ENCODE peak calls at places on chromosomes 3 and 15, in seven cellular contexts. B, P, U, M, D, K and C are unnamed samples.

GRCh38 chr3:45994661-45995369 is 809 bp downstream of the FYCO1 start:
- DNase-seq in U (no peak), K (no peak), M (no peak), D (no peak), B (no peak), P (no peak), C (peak)

GRCh38 chr3:128081846-128082245 is 29.6 kb downstream of the SEC61A1 start:
- DNase-seq in B (no peak), M (peak), U (no peak), P (no peak), K (peak), D (peak), C (no peak)

GRCh38 chr3:188595890-188596376 is 442.0 kb downstream of the LPP start:
- DNase-seq in B (no peak), U (no peak), D (no peak), M (peak), P (no peak), K (no peak), C (no peak)

GRCh38 chr3:95272791-95273190 is 1209.9 kb downstream of the NSUN3 start:
- DNase-seq in B (no peak), D (no peak), P (no peak), K (no peak), M (no peak), U (no peak), C (no peak)

GRCh38 chr3:197501496-197501878 is 54.3 kb downstream of the BDH1 start:
- DNase-seq in M (peak), K (peak), B (no peak), P (no peak), D (no peak), U (no peak), C (no peak)

GRCh38 chr3:64008487-64008886 is 14.8 kb downstream of the PSMD6 start:
- DNase-seq in U (no peak), D (no peak), B (no peak), M (no peak), P (no peak), K (no peak), C (no peak)

GRCh38 chr3:180600473-180600872 is 1.5 kb upstream of the TTC14 start:
- DNase-seq in B (no peak), K (no peak), M (no peak), U (no peak), P (no peak), D (no peak), C (no peak)

GRCh38 chr15:58528197-58528870 is 96.5 kb downstream of the LIPC start:
- DNase-seq in M (peak), K (peak), B (no peak), D (peak), U (peak), P (no peak), C (no peak)

GRCh38 chr3:134364061-134364935 is 9.9 kb downstream of the AMOTL2 start:
- DNase-seq in D (peak), B (peak), K (peak), U (peak), P (peak), M (peak), C (peak)

GRCh38 chr3:126692858-126693257 is 11.2 kb upstream of the CHCHD6 start:
- DNase-seq in K (peak), M (no peak), U (no peak), D (no peak), P (no peak), B (no peak), C (no peak)

GRCh38 chr3:17138246-17139039 is 253.7 kb downstream of the PLCL2 start:
- DNase-seq in P (no peak), M (no peak), D (no peak), U (no peak), K (no peak), B (no peak), C (no peak)

GRCh38 chr3:99394831-99395733 is 243.3 kb upstream of the COL8A1 start:
- DNase-seq in D (peak), M (peak), P (no peak), U (peak), K (no peak), B (no peak), C (no peak)

GRCh38 chr3:129315386-129315991 is 36.8 kb downstream of the HMCES start:
- DNase-seq in U (no peak), B (peak), K (peak), D (no peak), M (peak), P (peak), C (peak)

GRCh38 chr3:177190701-177191100 is 6.6 kb downstream of the TBL1XR1 start:
- DNase-seq in U (no peak), P (no peak), K (no peak), D (no peak), B (no peak), M (no peak), C (no peak)

GRCh38 chr3:39941941-39942340 is 132.5 kb downstream of the MYRIP start:
- DNase-seq in K (no peak), B (no peak), D (no peak), U (no peak), M (no peak), P (no peak), C (no peak)

GRCh38 chr15:29534378-29534777 is 264.8 kb upstream of the NSMCE3 start:
- DNase-seq in D (no peak), U (no peak), P (no peak), B (no peak), M (no peak), K (peak), C (no peak)

GRCh38 chr3:10753964-10754363 is 62.1 kb upstream of the SLC6A11 start:
- DNase-seq in U (no peak), M (peak), P (peak), K (no peak), D (peak), B (no peak), C (no peak)

GRCh38 chr3:164332856-164333802 is 745.2 kb downstream of the SI start:
- DNase-seq in M (no peak), B (no peak), K (no peak), P (no peak), U (no peak), D (peak), C (no peak)

GRCh38 chr15:39969871-39970270 is 36.0 kb downstream of the EIF2AK4 start:
- DNase-seq in M (peak), K (no peak), D (peak), B (peak), P (peak), U (peak), C (peak)

GRCh38 chr3:97658670-97659285 is 105.8 kb upstream of the ARL6 start:
- DNase-seq in B (no peak), P (no peak), K (peak), U (no peak), D (no peak), M (peak), C (no peak)

GRCh38 chr3:101725192-101725889 is 927 bp downstream of the CEP97 start:
- DNase-seq in K (no peak), U (peak), M (peak), P (peak), B (peak), D (no peak), C (peak)

GRCh38 chr15:52657338-52657737 is 21.9 kb downstream of the ATOSA start:
- DNase-seq in K (no peak), M (peak), B (no peak), U (no peak), D (peak), P (no peak), C (no peak)

GRCh38 chr3:149004622-149005021 is 13.3 kb downstream of the GYG1 start:
- DNase-seq in M (peak), D (peak), U (no peak), P (no peak), B (no peak), K (no peak), C (no peak)

GRCh38 chr3:10942806-10943205 is 49.7 kb upstream of the SLC6A1 start:
- DNase-seq in P (no peak), M (no peak), D (no peak), K (no peak), B (no peak), U (no peak), C (no peak)

GRCh38 chr15:98514034-98514622 is 134.2 kb upstream of the IGF1R start:
- DNase-seq in U (no peak), B (no peak), D (no peak), K (no peak), M (no peak), P (no peak), C (no peak)

GRCh38 chr3:23170306-23170705 is 32.8 kb upstream of the UBE2E2 start:
- DNase-seq in P (no peak), B (no peak), U (no peak), K (peak), M (peak), D (peak), C (no peak)

GRCh38 chr15:67761343-67761742 is 64.0 kb upstream of the SKOR1 start:
- DNase-seq in U (no peak), K (no peak), M (no peak), B (no peak), P (no peak), D (no peak), C (no peak)

GRCh38 chr15:101528108-101528916 is 38.8 kb upstream of the PCSK6 start:
- DNase-seq in P (no peak), K (peak), M (no peak), U (no peak), D (no peak), B (peak), C (no peak)

GRCh38 chr15:93210995-93211394 is 122.0 kb upstream of the RGMA start:
- DNase-seq in U (no peak), P (no peak), B (no peak), K (no peak), D (no peak), M (no peak), C (no peak)

GRCh38 chr3:157027861-157028745 is 131.8 kb downstream of the CCNL1 start:
- DNase-seq in D (no peak), B (no peak), U (no peak), M (no peak), P (no peak), K (no peak), C (no peak)

GRCh38 chr15:57218826-57219576 is 157.3 kb upstream of the CGNL1 start:
- DNase-seq in M (peak), U (no peak), B (no peak), D (peak), K (peak), P (no peak), C (no peak)

GRCh38 chr15:72751751-72752455 is 31.7 kb downstream of the ADPGK start:
- DNase-seq in D (no peak), K (no peak), P (peak), M (peak), B (no peak), U (no peak), C (peak)

GRCh38 chr3:72996121-72996472 is 514 bp upstream of the PPP4R2 start:
- DNase-seq in K (no peak), U (no peak), P (peak), D (no peak), B (peak), M (no peak), C (peak)

GRCh38 chr3:189272500-189273119 is 100.8 kb downstream of the TPRG1 start:
- DNase-seq in B (no peak), K (peak), U (no peak), M (no peak), P (no peak), D (no peak), C (no peak)

GRCh38 chr3:10482631-10483363 is 22.6 kb downstream of the ATP2B2 start:
- DNase-seq in K (no peak), D (no peak), U (no peak), P (no peak), M (no peak), B (no peak), C (no peak)

GRCh38 chr3:44342191-44342790 is 3.7 kb downstream of the TCAIM start:
- DNase-seq in U (no peak), M (peak), B (no peak), P (no peak), D (peak), K (no peak), C (no peak)

GRCh38 chr3:89373459-89373858 is 266.0 kb downstream of the EPHA3 start:
- DNase-seq in M (no peak), B (no peak), P (no peak), K (no peak), D (no peak), U (no peak), C (no peak)

DNA sequence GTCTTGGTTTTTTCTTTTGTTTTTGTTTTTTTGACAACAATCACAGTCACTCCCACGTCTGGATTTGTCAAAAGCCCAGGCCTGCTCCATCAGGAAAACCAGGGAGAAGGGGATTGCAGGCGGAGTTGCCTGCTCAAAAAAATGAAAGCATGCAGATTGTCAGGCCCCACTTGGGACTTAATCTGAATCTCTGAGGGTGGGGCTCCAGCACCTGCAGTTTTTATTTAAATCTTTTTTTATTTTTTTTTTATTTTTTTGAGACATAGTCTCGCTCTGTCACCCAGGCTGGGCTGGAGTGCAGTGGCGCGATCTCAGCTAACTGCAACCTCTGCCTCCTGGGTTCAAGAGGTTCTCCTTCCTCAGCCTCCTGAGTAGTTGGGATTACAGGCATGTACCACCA is 140.9 kb downstream of the FOXP1 start:
- DNase-seq in K (no peak), P (no peak), D (no peak), M (no peak), U (no peak), B (no peak), C (no peak)
- H3K27ac ChIP-seq in K (no peak), P (peak), D (no peak), M (no peak), U (no peak), B (no peak), C (no peak)

DNA sequence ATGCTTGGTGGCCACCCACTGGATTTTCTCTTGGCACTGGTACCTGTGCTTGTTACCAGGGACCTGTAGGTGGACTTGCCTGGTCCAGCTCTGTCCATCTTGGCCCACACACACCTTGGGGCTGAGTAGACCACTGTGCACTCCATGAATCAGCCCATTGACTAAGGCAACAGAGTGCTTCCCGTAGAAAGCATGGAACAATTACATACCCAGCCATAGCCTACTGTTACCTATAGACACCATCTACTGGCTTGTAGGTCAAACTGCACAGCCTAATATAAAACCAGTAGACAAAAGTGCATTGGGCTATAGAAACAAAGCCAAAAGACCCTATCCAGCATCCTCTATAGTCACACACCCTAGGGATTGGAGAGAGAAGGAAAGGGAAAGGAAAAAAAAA is 378.9 kb downstream of the OTOL1 start:
- DNase-seq in B (no peak), P (no peak), K (no peak), U (no peak), M (no peak), D (no peak), C (no peak)
- H3K4me3 ChIP-seq in B (no peak), P (no peak), K (no peak), U (no peak), M (no peak), D (no peak), C (no peak)

DNA sequence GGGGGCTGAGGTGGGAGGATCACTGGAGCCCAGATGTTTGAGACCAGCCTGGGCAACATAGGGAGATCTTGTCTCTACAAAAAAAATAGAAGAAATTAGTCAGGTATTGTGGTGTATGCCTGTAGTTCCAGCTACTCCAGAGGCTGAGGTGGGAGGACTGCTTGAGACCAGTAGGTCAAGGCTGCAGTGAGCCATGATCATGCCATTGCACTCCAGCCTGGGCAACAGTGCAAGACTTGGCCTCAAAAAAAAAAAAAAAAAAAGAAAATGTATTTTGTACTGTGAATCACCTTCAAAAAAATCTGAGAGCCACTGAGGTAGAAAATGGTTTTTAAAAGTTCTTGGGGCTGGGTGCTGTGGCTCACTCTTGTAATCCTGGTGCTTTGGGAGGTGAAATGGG is 4.6 kb downstream of the SNX4 start:
- DNase-seq in M (no peak), K (no peak), D (no peak), U (no peak), B (no peak), P (no peak), C (no peak)
- H3K27ac ChIP-seq in M (no peak), K (no peak), D (no peak), U (no peak), B (no peak), P (no peak), C (no peak)

DNA sequence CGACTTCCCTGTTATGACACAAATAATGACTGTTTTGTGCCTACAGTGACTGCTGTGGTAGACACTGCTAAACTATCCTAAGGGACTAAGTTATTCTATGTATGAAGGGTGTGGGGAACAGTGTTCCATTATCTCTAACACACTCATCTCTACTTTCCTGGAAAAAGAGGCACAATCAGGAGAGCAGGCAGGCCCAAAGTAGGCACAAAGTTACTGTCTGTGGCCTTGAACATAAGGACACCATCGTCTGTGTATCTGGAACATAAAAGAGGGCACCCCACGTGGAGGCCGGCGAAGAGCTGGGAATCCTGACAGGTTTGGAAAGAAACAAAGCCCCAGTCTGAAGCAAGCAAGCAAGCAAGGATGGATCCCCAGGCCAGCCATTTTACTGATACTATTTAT is 1.5 kb downstream of the ABCC5 start:
- DNase-seq in U (no peak), M (no peak), K (no peak), B (no peak), P (no peak), D (no peak), C (no peak)
- H3K4me3 ChIP-seq in U (peak), M (no peak), K (peak), B (no peak), P (peak), D (peak), C (no peak)

GRCh38 chr3:195878424-195879274 is 29.7 kb downstream of the TNK2 start:
- DNase-seq in U (no peak), B (no peak), M (no peak), D (no peak), P (no peak), K (no peak), C (no peak)
- H3K27ac ChIP-seq in U (no peak), B (no peak), M (no peak), D (no peak), P (no peak), K (no peak), C (no peak)

GRCh38 chr15:89576417-89576773 is 1.1 kb downstream of the TICRR start:
- DNase-seq in B (no peak), P (no peak), M (peak), D (no peak), U (no peak), K (peak), C (no peak)
- H3K4me3 ChIP-seq in B (peak), P (peak), M (peak), D (peak), U (peak), K (peak), C (no peak)

GRCh38 chr15:69490356-69491050 is 37.9 kb downstream of the RPLP1 start:
- DNase-seq in U (no peak), P (no peak), D (no peak), K (no peak), B (no peak), M (no peak), C (no peak)

GRCh38 chr15:69497076-69497475 is 44.5 kb downstream of the RPLP1 start:
- DNase-seq in U (no peak), B (no peak), K (no peak), D (no peak), P (no peak), M (no peak), C (no peak)

GRCh38 chr15:69489101-69489571 is 36.5 kb downstream of the RPLP1 start:
- DNase-seq in P (no peak), B (no peak), M (no peak), D (no peak), K (no peak), U (no peak), C (no peak)

GRCh38 chr15:69493406-69493805 is 40.8 kb downstream of the RPLP1 start:
- DNase-seq in B (no peak), U (no peak), M (no peak), D (no peak), P (no peak), K (no peak), C (no peak)

DNA sequence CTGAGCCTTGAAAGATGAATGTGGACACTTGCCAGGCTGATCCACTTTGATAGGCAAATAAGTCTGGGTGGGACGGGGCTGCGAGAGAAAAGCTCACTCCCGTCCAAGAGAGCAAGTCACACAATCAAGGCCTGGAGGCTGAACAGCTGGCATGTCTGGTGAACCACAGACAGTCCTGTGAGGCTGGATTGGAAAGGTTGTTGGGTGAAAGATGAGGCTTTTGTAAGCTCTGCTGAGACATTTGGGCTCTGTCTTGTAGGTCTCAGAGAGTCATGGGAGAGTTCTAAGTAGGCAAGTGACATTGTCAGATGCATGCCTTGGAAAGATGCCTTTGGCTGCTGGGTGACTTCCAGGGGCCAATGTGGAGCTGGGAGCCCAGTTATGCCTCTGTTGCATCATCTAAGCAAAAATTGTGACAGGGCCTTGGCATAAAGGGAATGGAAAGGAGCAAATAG is 38.5 kb downstream of the RPLP1 start:
- DNase-seq in U (no peak), P (no peak), B (peak), K (no peak), M (no peak), D (no peak), C (peak)
- H3K27ac ChIP-seq in U (no peak), P (no peak), B (no peak), K (no peak), M (no peak), D (no peak), C (no peak)